ENCODE peak calls at places on chromosomes 5 and 9, in ten cellular contexts. One of them, this sample, is unnamed.
A peak's percentile ranks its signal among the peaks of the same experiment; 100 is the strongest.

GRCh38 chr9:131422241-131422792 is 28.4 kb downstream of the PRRC2B start:
- DNase-seq in HL-60: no peak
- DNase-seq in astrocyte of the spinal cord: no peak
- DNase-seq in mucosa of descending colon: no peak
- DNase-seq in adrenal gland: peak; percentile 64
- DNase-seq in cardiac muscle cell: no peak
- DNase-seq in A549: no peak
- DNase-seq in tibial artery: no peak
- DNase-seq in K562: no peak
- DNase-seq in AG10803: no peak
- DNase-seq in this sample: no peak

GRCh38 chr5:99646011-99646647 is 717.3 kb upstream of the CHD1 start:
- DNase-seq in A549: no peak
- DNase-seq in mucosa of descending colon: no peak
- DNase-seq in astrocyte of the spinal cord: peak; percentile 10
- DNase-seq in tibial artery: no peak
- DNase-seq in K562: no peak
- DNase-seq in cardiac muscle cell: no peak
- DNase-seq in AG10803: no peak
- DNase-seq in HL-60: no peak
- DNase-seq in adrenal gland: no peak
- DNase-seq in this sample: no peak

GRCh38 chr5:41925555-41925946 is 470 bp downstream of the FBXO4 start:
- DNase-seq in mucosa of descending colon: no peak
- DNase-seq in adrenal gland: peak; percentile 39
- DNase-seq in A549: peak; percentile 9
- DNase-seq in astrocyte of the spinal cord: peak; percentile 30
- DNase-seq in K562: peak; percentile 76
- DNase-seq in AG10803: peak; percentile 33
- DNase-seq in cardiac muscle cell: no peak
- DNase-seq in tibial artery: no peak
- DNase-seq in HL-60: peak; percentile 30
- DNase-seq in this sample: peak; percentile 49

GRCh38 chr5:66987949-66988838 is 208.4 kb downstream of the CD180 start:
- DNase-seq in AG10803: peak; percentile 29
- DNase-seq in K562: peak; percentile 55
- DNase-seq in astrocyte of the spinal cord: peak; percentile 32
- DNase-seq in A549: peak; percentile 36
- DNase-seq in tibial artery: no peak
- DNase-seq in mucosa of descending colon: no peak
- DNase-seq in adrenal gland: no peak
- DNase-seq in cardiac muscle cell: peak; percentile 48
- DNase-seq in HL-60: no peak
- DNase-seq in this sample: peak; percentile 54

GRCh38 chr9:16501726-16502125 is 368.7 kb downstream of the BNC2 start:
- DNase-seq in tibial artery: no peak
- DNase-seq in K562: no peak
- DNase-seq in AG10803: no peak
- DNase-seq in adrenal gland: no peak
- DNase-seq in astrocyte of the spinal cord: no peak
- DNase-seq in cardiac muscle cell: no peak
- DNase-seq in mucosa of descending colon: no peak
- DNase-seq in HL-60: no peak
- DNase-seq in A549: no peak
- DNase-seq in this sample: no peak

GRCh38 chr9:132241840-132242620 is 80.2 kb downstream of the NTNG2 start:
- DNase-seq in HL-60: peak; percentile 62
- DNase-seq in mucosa of descending colon: peak; percentile 63
- DNase-seq in adrenal gland: peak; percentile 64
- DNase-seq in A549: no peak
- DNase-seq in cardiac muscle cell: no peak
- DNase-seq in tibial artery: no peak
- DNase-seq in AG10803: no peak
- DNase-seq in astrocyte of the spinal cord: no peak
- DNase-seq in K562: peak; percentile 41
- DNase-seq in this sample: no peak

GRCh38 chr5:58813855-58814254 is 231.0 kb downstream of the RAB3C start:
- DNase-seq in cardiac muscle cell: no peak
- DNase-seq in tibial artery: no peak
- DNase-seq in adrenal gland: no peak
- DNase-seq in A549: no peak
- DNase-seq in K562: no peak
- DNase-seq in mucosa of descending colon: no peak
- DNase-seq in AG10803: no peak
- DNase-seq in astrocyte of the spinal cord: no peak
- DNase-seq in HL-60: no peak
- DNase-seq in this sample: no peak

GRCh38 chr9:101449071-101449721 is 13.6 kb upstream of the ALDOB start:
- DNase-seq in cardiac muscle cell: peak; percentile 85
- DNase-seq in adrenal gland: peak; percentile 90
- DNase-seq in AG10803: peak; percentile 35
- DNase-seq in tibial artery: peak; percentile 77
- DNase-seq in A549: peak; percentile 89
- DNase-seq in HL-60: peak; percentile 27
- DNase-seq in mucosa of descending colon: peak; percentile 89
- DNase-seq in astrocyte of the spinal cord: peak; percentile 70
- DNase-seq in K562: peak; percentile 72
- DNase-seq in this sample: peak; percentile 59

GRCh38 chr9:89315482-89315881 is 2.8 kb upstream of the SECISBP2 start:
- DNase-seq in cardiac muscle cell: no peak
- DNase-seq in adrenal gland: no peak
- DNase-seq in mucosa of descending colon: no peak
- DNase-seq in AG10803: no peak
- DNase-seq in A549: no peak
- DNase-seq in astrocyte of the spinal cord: no peak
- DNase-seq in K562: no peak
- DNase-seq in HL-60: no peak
- DNase-seq in tibial artery: no peak
- DNase-seq in this sample: no peak

GRCh38 chr9:121498487-121499176 is 1.0 kb downstream of the GGTA1 start:
- DNase-seq in cardiac muscle cell: no peak
- DNase-seq in adrenal gland: peak; percentile 44
- DNase-seq in tibial artery: peak; percentile 83
- DNase-seq in K562: no peak
- DNase-seq in astrocyte of the spinal cord: peak; percentile 21
- DNase-seq in AG10803: peak; percentile 48
- DNase-seq in mucosa of descending colon: peak; percentile 30
- DNase-seq in A549: peak; percentile 55
- DNase-seq in HL-60: peak; percentile 65
- DNase-seq in this sample: peak; percentile 67
- TF ChIP-seq CTCF in cardiac muscle cell: no peak
- TF ChIP-seq CTCF in adrenal gland: peak; percentile 2
- TF ChIP-seq CTCF in tibial artery: no peak
- TF ChIP-seq CTCF in K562: no peak
- TF ChIP-seq CTCF in astrocyte of the spinal cord: no peak
- TF ChIP-seq CTCF in AG10803: peak; percentile 16
- TF ChIP-seq CTCF in mucosa of descending colon: no peak
- TF ChIP-seq CTCF in A549: peak; percentile 19
- TF ChIP-seq CTCF in HL-60: no peak
- TF ChIP-seq CTCF in this sample: no peak

GRCh38 chr9:128550770-128551651 is 1.4 kb upstream of the SPTAN1 start:
- DNase-seq in astrocyte of the spinal cord: peak; percentile 54
- DNase-seq in A549: no peak
- DNase-seq in tibial artery: peak; percentile 73
- DNase-seq in K562: no peak
- DNase-seq in cardiac muscle cell: no peak
- DNase-seq in adrenal gland: no peak
- DNase-seq in mucosa of descending colon: peak; percentile 41
- DNase-seq in HL-60: no peak
- DNase-seq in AG10803: peak; percentile 47
- DNase-seq in this sample: peak; percentile 75
- H3K4me3 ChIP-seq in astrocyte of the spinal cord: peak overlapping the region; percentile 60
- H3K4me3 ChIP-seq in A549: peak overlapping the region; percentile 75
- H3K4me3 ChIP-seq in tibial artery: peak overlapping the region; percentile 89
- H3K4me3 ChIP-seq in K562: no peak overlapping the region
- H3K4me3 ChIP-seq in cardiac muscle cell: peak overlapping the region; percentile 64
- H3K4me3 ChIP-seq in adrenal gland: peak overlapping the region; percentile 96
- H3K4me3 ChIP-seq in mucosa of descending colon: no peak overlapping the region
- H3K4me3 ChIP-seq in HL-60: no peak overlapping the region
- H3K4me3 ChIP-seq in AG10803: peak overlapping the region; percentile 69
- H3K4me3 ChIP-seq in this sample: peak overlapping the region; percentile 64

DNA sequence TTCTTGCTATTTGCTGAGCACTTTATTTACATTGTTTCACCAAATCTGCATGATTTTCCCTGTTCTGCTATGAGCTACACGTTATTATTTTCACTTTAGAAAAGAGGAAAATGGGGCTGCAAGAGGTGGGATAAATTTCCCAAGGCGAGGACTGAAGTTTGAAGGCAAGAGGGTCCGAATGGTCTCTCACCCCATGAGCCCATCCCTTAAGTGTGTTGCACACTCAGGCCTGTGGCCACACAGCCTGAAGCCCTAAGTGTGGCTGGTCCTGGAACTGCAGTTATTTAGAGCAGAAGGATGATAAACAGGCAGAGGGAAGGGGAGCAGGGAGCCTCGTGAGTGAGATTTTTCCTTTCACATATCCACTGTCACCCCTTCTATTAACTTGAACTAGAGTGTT is 7.8 kb downstream of the PDE8B start:
- DNase-seq in astrocyte of the spinal cord: no peak
- DNase-seq in cardiac muscle cell: peak; percentile 11
- DNase-seq in adrenal gland: no peak
- DNase-seq in AG10803: no peak
- DNase-seq in A549: peak; percentile 55
- DNase-seq in tibial artery: no peak
- DNase-seq in HL-60: no peak
- DNase-seq in K562: no peak
- DNase-seq in mucosa of descending colon: no peak
- DNase-seq in this sample: no peak
- TF ChIP-seq CTCF in astrocyte of the spinal cord: peak; percentile 37
- TF ChIP-seq CTCF in cardiac muscle cell: peak; percentile 28
- TF ChIP-seq CTCF in adrenal gland: peak; percentile 9
- TF ChIP-seq CTCF in AG10803: peak; percentile 28
- TF ChIP-seq CTCF in A549: peak; percentile 14
- TF ChIP-seq CTCF in tibial artery: no peak
- TF ChIP-seq CTCF in HL-60: no peak
- TF ChIP-seq CTCF in K562: no peak
- TF ChIP-seq CTCF in mucosa of descending colon: no peak
- TF ChIP-seq CTCF in this sample: peak; percentile 17

GRCh38 chr9:72150653-72151052 is 1.4 kb downstream of the GDA start:
- DNase-seq in adrenal gland: no peak
- DNase-seq in cardiac muscle cell: no peak
- DNase-seq in A549: no peak
- DNase-seq in AG10803: no peak
- DNase-seq in tibial artery: no peak
- DNase-seq in HL-60: no peak
- DNase-seq in mucosa of descending colon: no peak
- DNase-seq in astrocyte of the spinal cord: no peak
- DNase-seq in K562: no peak
- DNase-seq in this sample: no peak
- H3K4me3 ChIP-seq in adrenal gland: no peak overlapping the region
- H3K4me3 ChIP-seq in cardiac muscle cell: no peak overlapping the region
- H3K4me3 ChIP-seq in A549: no peak overlapping the region
- H3K4me3 ChIP-seq in AG10803: no peak overlapping the region
- H3K4me3 ChIP-seq in tibial artery: no peak overlapping the region
- H3K4me3 ChIP-seq in HL-60: no peak overlapping the region
- H3K4me3 ChIP-seq in mucosa of descending colon: no peak overlapping the region
- H3K4me3 ChIP-seq in astrocyte of the spinal cord: no peak overlapping the region
- H3K4me3 ChIP-seq in K562: no peak overlapping the region
- H3K4me3 ChIP-seq in this sample: no peak overlapping the region

GRCh38 chr9:4923580-4924544 is 61.2 kb upstream of the JAK2 start:
- DNase-seq in astrocyte of the spinal cord: peak; percentile 44
- DNase-seq in K562: peak; percentile 33
- DNase-seq in tibial artery: no peak
- DNase-seq in HL-60: peak; percentile 11
- DNase-seq in cardiac muscle cell: no peak
- DNase-seq in AG10803: peak; percentile 20
- DNase-seq in mucosa of descending colon: no peak
- DNase-seq in adrenal gland: no peak
- DNase-seq in A549: peak; percentile 32
- DNase-seq in this sample: peak; percentile 55
- TF ChIP-seq CTCF in astrocyte of the spinal cord: peak; percentile 40
- TF ChIP-seq CTCF in K562: peak; percentile 95
- TF ChIP-seq CTCF in tibial artery: no peak
- TF ChIP-seq CTCF in HL-60: no peak
- TF ChIP-seq CTCF in cardiac muscle cell: peak; percentile 42
- TF ChIP-seq CTCF in AG10803: peak; percentile 55
- TF ChIP-seq CTCF in mucosa of descending colon: no peak
- TF ChIP-seq CTCF in adrenal gland: peak; percentile 20
- TF ChIP-seq CTCF in A549: peak; percentile 63
- TF ChIP-seq CTCF in this sample: peak; percentile 42

GRCh38 chr5:72505026-72505425 is 2.2 kb downstream of the ZNF366 start:
- DNase-seq in cardiac muscle cell: no peak
- DNase-seq in A549: no peak
- DNase-seq in astrocyte of the spinal cord: no peak
- DNase-seq in AG10803: no peak
- DNase-seq in tibial artery: no peak
- DNase-seq in mucosa of descending colon: no peak
- DNase-seq in K562: no peak
- DNase-seq in HL-60: no peak
- DNase-seq in adrenal gland: no peak
- DNase-seq in this sample: no peak
- H3K4me3 ChIP-seq in cardiac muscle cell: no peak overlapping the region
- H3K4me3 ChIP-seq in A549: no peak overlapping the region
- H3K4me3 ChIP-seq in astrocyte of the spinal cord: no peak overlapping the region
- H3K4me3 ChIP-seq in AG10803: no peak overlapping the region
- H3K4me3 ChIP-seq in tibial artery: no peak overlapping the region
- H3K4me3 ChIP-seq in mucosa of descending colon: no peak overlapping the region
- H3K4me3 ChIP-seq in K562: no peak overlapping the region
- H3K4me3 ChIP-seq in HL-60: no peak overlapping the region
- H3K4me3 ChIP-seq in adrenal gland: no peak overlapping the region
- H3K4me3 ChIP-seq in this sample: no peak overlapping the region

This sample was measured in fibroblast of pulmonary artery.